ENCODE peak calls at places on chromosomes 3 and 15, in seven cellular contexts. L is fibroblast of lung; E is CD4-positive, alpha-beta T cell; A is brain microvascular endothelial cell; P is mammary epithelial cell; F is dorsolateral prefrontal cortex; K is left lung. Q is an unnamed sample.

GRCh38 chr15:76517910-76518309 is 181.3 kb downstream of the ISL2 start:
- DNase-seq in L (no peak), E (no peak), A (no peak), P (no peak), F (no peak), K (no peak), Q (no peak)

GRCh38 chr3:100316656-100317069 is 17.9 kb upstream of the NIT2 start:
- DNase-seq in L (peak; percentile 80), E (peak; percentile 21), A (peak; percentile 64), P (peak; percentile 45), F (no peak), K (no peak), Q (no peak)

GRCh38 chr3:194249323-194250103 is 101.6 kb downstream of the CPN2 start:
- DNase-seq in L (peak; percentile 3), E (no peak), A (no peak), P (no peak), F (no peak), K (peak; percentile 62), Q (no peak)

GRCh38 chr3:44886561-44886960 is 12.2 kb downstream of the TGM4 start:
- DNase-seq in L (no peak), E (no peak), A (no peak), P (peak; percentile 94), F (no peak), K (no peak), Q (no peak)

GRCh38 chr3:170301404-170301803 is 56.1 kb upstream of the SKIL start:
- DNase-seq in L (peak; percentile 26), E (no peak), A (no peak), P (peak; percentile 44), F (no peak), K (no peak), Q (no peak)

GRCh38 chr15:71651750-71652186 is 158.6 kb upstream of the NR2E3 start:
- DNase-seq in L (peak; percentile 91), E (no peak), A (peak; percentile 17), P (peak; percentile 65), F (no peak), K (no peak), Q (no peak)

GRCh38 chr15:90161946-90162345 is 39.2 kb upstream of the SEMA4B start:
- DNase-seq in L (no peak), E (no peak), A (no peak), P (peak; percentile 67), F (no peak), K (no peak), Q (no peak)

GRCh38 chr3:31917303-31917903 is 63.7 kb downstream of the OSBPL10 start:
- DNase-seq in L (peak; percentile 26), E (no peak), A (no peak), P (no peak), F (no peak), K (no peak), Q (no peak)

GRCh38 chr15:25705430-25706115 is 157.6 kb downstream of the ATP10A start:
- DNase-seq in L (no peak), E (no peak), A (no peak), P (no peak), F (no peak), K (no peak), Q (no peak)

GRCh38 chr3:181457190-181457589 is 254.5 kb upstream of the SOX2 start:
- DNase-seq in L (no peak), E (no peak), A (no peak), P (peak; percentile 58), F (peak; percentile 80), K (no peak), Q (no peak)

GRCh38 chr3:125232394-125232793 is 19.8 kb upstream of the SLC12A8 start:
- DNase-seq in L (no peak), E (no peak), A (no peak), P (no peak), F (no peak), K (no peak), Q (no peak)

GRCh38 chr15:30930422-30930821 is 26.7 kb downstream of the FAN1 start:
- DNase-seq in L (no peak), E (no peak), A (no peak), P (no peak), F (no peak), K (no peak), Q (no peak)

GRCh38 chr3:101976473-101976872 is 127.2 kb downstream of the NFKBIZ start:
- DNase-seq in L (peak; percentile 58), E (no peak), A (no peak), P (no peak), F (no peak), K (no peak), Q (no peak)

GRCh38 chr3:56796202-56796601 is 5.5 kb downstream of the ARHGEF3 start:
- DNase-seq in L (peak; percentile 74), E (no peak), A (peak; percentile 69), P (peak; percentile 48), F (no peak), K (no peak), Q (no peak)

GRCh38 chr3:171458056-171458856 is 1.9 kb downstream of the TNIK start:
- DNase-seq in L (peak; percentile 6), E (peak; percentile 38), A (no peak), P (no peak), F (no peak), K (peak; percentile 78), Q (no peak)

GRCh38 chr3:136916200-136916599 is 41.6 kb upstream of the IL20RB start:
- DNase-seq in L (no peak), E (no peak), A (no peak), P (no peak), F (no peak), K (no peak), Q (no peak)

GRCh38 chr3:147356909-147357733 is 49.2 kb downstream of the ZIC4 start:
- DNase-seq in L (no peak), E (no peak), A (no peak), P (no peak), F (no peak), K (no peak), Q (no peak)

GRCh38 chr3:147354621-147355020 is 51.7 kb downstream of the ZIC4 start:
- DNase-seq in L (no peak), E (no peak), A (no peak), P (no peak), F (no peak), K (no peak), Q (no peak)

GRCh38 chr3:147358144-147358992 is 48.0 kb downstream of the ZIC4 start:
- DNase-seq in L (no peak), E (no peak), A (no peak), P (no peak), F (no peak), K (no peak), Q (no peak)

GRCh38 chr3:147355104-147355854 is 51.1 kb downstream of the ZIC4 start:
- DNase-seq in L (no peak), E (no peak), A (no peak), P (no peak), F (no peak), K (no peak), Q (no peak)

GRCh38 chr3:147356145-147356908 is 50.0 kb downstream of the ZIC4 start:
- DNase-seq in L (no peak), E (no peak), A (no peak), P (no peak), F (no peak), K (no peak), Q (no peak)
- H3K27me3 ChIP-seq in L (peaks cover 71% of the 10 kb centered on the region), E (peaks cover 76% of the 10 kb centered on the region), A (no peaks in the 10 kb centered on the region), P (peaks cover 64% of the 10 kb centered on the region), F (peaks cover 23% of the 10 kb centered on the region), K (peaks cover 100% of the 10 kb centered on the region), Q (peaks cover 98% of the 10 kb centered on the region)

DNA sequence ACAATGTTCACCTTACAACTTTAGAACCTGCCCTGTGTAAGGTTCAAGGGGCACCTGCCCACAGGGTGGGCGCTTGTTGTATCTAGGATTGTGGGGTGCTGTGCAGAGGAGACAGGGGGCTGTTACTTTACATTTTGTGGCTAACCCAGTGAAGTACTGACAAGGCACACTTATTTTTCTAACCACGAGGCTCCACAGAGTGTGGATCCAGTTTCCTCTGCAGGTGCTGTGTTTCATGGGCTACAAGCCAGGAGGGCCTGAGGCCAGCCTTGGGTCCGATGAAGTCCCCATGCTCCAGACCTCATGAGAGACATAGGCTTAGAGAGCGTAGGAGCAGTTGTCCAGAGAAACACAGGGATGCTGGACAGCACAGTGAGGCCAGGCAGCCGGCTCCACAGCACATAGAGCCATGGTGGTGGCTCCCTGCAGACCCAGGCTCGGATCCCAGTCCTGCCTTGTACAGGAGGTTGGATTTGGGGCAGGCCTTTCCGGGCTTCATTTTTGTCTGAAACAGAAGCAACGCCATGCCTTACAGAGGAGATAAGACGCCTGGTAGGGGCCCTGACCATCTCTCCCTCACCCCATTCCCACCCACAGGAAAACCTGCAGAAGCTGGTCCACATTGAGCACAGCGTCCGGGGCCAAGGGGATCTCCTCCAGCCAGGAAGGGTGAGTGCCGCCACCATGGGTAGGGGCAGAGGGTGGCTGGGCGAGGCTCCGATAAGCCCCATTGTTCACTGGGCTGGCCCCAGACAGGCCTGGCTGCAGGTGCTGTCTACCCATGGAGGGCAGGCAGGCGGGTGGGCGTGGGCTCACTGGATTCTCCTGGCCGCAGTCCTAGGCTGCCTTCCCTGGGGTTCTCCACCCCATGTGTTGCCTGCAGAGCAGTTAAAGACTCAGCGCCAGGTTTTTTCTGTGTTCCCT is 40.1 kb upstream of the NR2C2 start:
- DNase-seq in L (no peak), E (no peak), A (no peak), P (no peak), F (no peak), K (no peak), Q (peak; percentile 31)
- H3K27me3 ChIP-seq in L (no peaks in the 10 kb centered on the region), E (no peaks in the 10 kb centered on the region), A (no peaks in the 10 kb centered on the region), P (no peaks in the 10 kb centered on the region), F (no peaks in the 10 kb centered on the region), K (no peaks in the 10 kb centered on the region), Q (no peaks in the 10 kb centered on the region)

GRCh38 chr3:151015762-151016161 is 43.2 kb upstream of the CLRN1 start:
- DNase-seq in L (no peak), E (no peak), A (peak; percentile 6), P (no peak), F (no peak), K (no peak), Q (no peak)
- H3K27me3 ChIP-seq in L (no peaks in the 10 kb centered on the region), E (peaks cover 4% of the 10 kb centered on the region), A (no peaks in the 10 kb centered on the region), P (peaks cover 2% of the 10 kb centered on the region), F (no peaks in the 10 kb centered on the region), K (peaks cover 3% of the 10 kb centered on the region), Q (peaks cover 4% of the 10 kb centered on the region)

GRCh38 chr3:183634707-183635106 is 716 bp upstream of the KLHL24 start:
- DNase-seq in L (no peak), E (no peak), A (no peak), P (peak; percentile 2), F (no peak), K (no peak), Q (no peak)
- H3K27me3 ChIP-seq in L (no peaks in the 10 kb centered on the region), E (no peaks in the 10 kb centered on the region), A (no peaks in the 10 kb centered on the region), P (no peaks in the 10 kb centered on the region), F (no peaks in the 10 kb centered on the region), K (no peaks in the 10 kb centered on the region), Q (no peaks in the 10 kb centered on the region)

GRCh38 chr3:53346514-53346913 is 829 bp downstream of the DCP1A start:
- DNase-seq in L (peak; percentile 31), E (no peak), A (no peak), P (peak; percentile 13), F (no peak), K (no peak), Q (no peak)
- H3K27me3 ChIP-seq in L (no peaks in the 10 kb centered on the region), E (no peaks in the 10 kb centered on the region), A (no peaks in the 10 kb centered on the region), P (no peaks in the 10 kb centered on the region), F (no peaks in the 10 kb centered on the region), K (no peaks in the 10 kb centered on the region), Q (no peaks in the 10 kb centered on the region)

DNA sequence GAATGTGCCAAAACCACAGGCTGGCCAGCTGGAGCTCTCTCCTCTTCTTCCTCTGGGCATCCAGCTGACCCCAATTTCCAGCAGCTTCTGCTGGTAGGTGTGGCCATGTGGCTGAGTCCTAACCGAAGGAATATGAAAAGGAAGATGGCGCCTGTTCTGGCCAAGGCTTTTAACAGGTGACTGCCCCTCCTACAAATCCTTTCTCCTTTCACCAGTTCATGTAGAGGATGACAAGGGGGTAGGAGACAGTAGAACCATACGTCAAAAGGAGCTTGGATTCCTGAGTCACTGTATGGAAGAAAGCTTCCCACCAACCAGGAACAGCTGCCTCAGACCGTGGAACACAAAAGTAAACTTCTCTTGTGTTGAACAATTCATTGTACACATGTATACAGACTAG is 316.7 kb upstream of the IGF1R start:
- DNase-seq in L (no peak), E (no peak), A (no peak), P (no peak), F (no peak), K (no peak), Q (no peak)
- H3K27me3 ChIP-seq in L (no peaks in the 10 kb centered on the region), E (peaks cover 5% of the 10 kb centered on the region), A (no peaks in the 10 kb centered on the region), P (peaks cover 7% of the 10 kb centered on the region), F (peaks cover 10% of the 10 kb centered on the region), K (peaks cover 1% of the 10 kb centered on the region), Q (peaks cover 8% of the 10 kb centered on the region)

Q was measured in heart right ventricle.